ENCODE peak calls at places on chromosomes 5 and 9, in ten cellular contexts. Q is upper lobe of left lung; N is small intestine; L is suprapubic skin; R is adipocyte; G is mesendoderm; F is SJSA1; O is effector memory CD4-positive, alpha-beta T cell; S is H1; I is PC-9. H is an unnamed sample.
A peak's percentile ranks its signal among the peaks of the same experiment; 100 is the strongest.

GRCh38 chr5:130109152-130109551 is 204.9 kb downstream of the CHSY3 start:
- DNase-seq in Q (no peak), N (no peak), L (no peak), R (peak; percentile 80), G (peak; percentile 66), F (no peak), O (no peak), S (no peak), I (no peak), H (no peak)

GRCh38 chr5:68334550-68334880 is 119.0 kb downstream of the PIK3R1 start:
- DNase-seq in Q (no peak), N (no peak), L (no peak), R (no peak), G (no peak), F (no peak), O (no peak), S (no peak), I (no peak), H (no peak)

GRCh38 chr9:7403839-7404238 is 395.7 kb downstream of the DMAC1 start:
- DNase-seq in Q (no peak), N (no peak), L (no peak), R (no peak), G (no peak), F (no peak), O (no peak), S (no peak), I (no peak), H (no peak)

GRCh38 chr9:34714007-34714406 is 4.1 kb upstream of the CCL21 start:
- DNase-seq in Q (no peak), N (no peak), L (no peak), R (no peak), G (no peak), F (no peak), O (no peak), S (no peak), I (no peak), H (no peak)

GRCh38 chr5:115467631-115468030 is 76.9 kb downstream of the FEM1C start:
- DNase-seq in Q (no peak), N (no peak), L (no peak), R (no peak), G (no peak), F (no peak), O (no peak), S (no peak), I (no peak), H (no peak)

GRCh38 chr5:69129413-69129812 is 35.6 kb downstream of the SLC30A5 start:
- DNase-seq in Q (no peak), N (no peak), L (no peak), R (peak; percentile 74), G (no peak), F (no peak), O (no peak), S (no peak), I (no peak), H (no peak)

GRCh38 chr9:81317223-81317622 is 372.1 kb downstream of the TLE1 start:
- DNase-seq in Q (no peak), N (no peak), L (no peak), R (peak; percentile 6), G (no peak), F (no peak), O (no peak), S (no peak), I (no peak), H (no peak)

GRCh38 chr5:113574417-113574816 is 60.9 kb downstream of the YTHDC2 start:
- DNase-seq in Q (no peak), N (no peak), L (no peak), R (no peak), G (no peak), F (peak; percentile 64), O (no peak), S (no peak), I (no peak), H (no peak)

GRCh38 chr5:52177193-52177592 is 610.5 kb upstream of the ITGA1 start:
- DNase-seq in Q (no peak), N (no peak), L (no peak), R (no peak), G (no peak), F (no peak), O (no peak), S (no peak), I (no peak), H (no peak)

GRCh38 chr5:53114988-53115387 is 5.4 kb upstream of the MOCS2 start:
- DNase-seq in Q (no peak), N (no peak), L (no peak), R (peak; percentile 46), G (peak; percentile 22), F (no peak), O (no peak), S (no peak), I (no peak), H (no peak)

GRCh38 chr9:129109504-129109903 is 1.1 kb downstream of the CRAT start:
- DNase-seq in Q (no peak), N (peak; percentile 46), L (peak; percentile 86), R (peak; percentile 30), G (peak; percentile 41), F (no peak), O (no peak), S (no peak), I (no peak), H (peak; percentile 58)

GRCh38 chr5:143217065-143217803 is 186.3 kb downstream of the NR3C1 start:
- DNase-seq in Q (no peak), N (peak; percentile 72), L (no peak), R (peak; percentile 54), G (peak; percentile 23), F (no peak), O (no peak), S (no peak), I (no peak), H (peak; percentile 57)

GRCh38 chr9:125446581-125447094 is 185.0 kb downstream of the GAPVD1 start:
- DNase-seq in Q (no peak), N (no peak), L (no peak), R (no peak), G (peak; percentile 28), F (no peak), O (no peak), S (no peak), I (no peak), H (no peak)

GRCh38 chr9:6829027-6829426 is 71.3 kb downstream of the KDM4C start:
- DNase-seq in Q (no peak), N (no peak), L (no peak), R (no peak), G (peak; percentile 64), F (no peak), O (no peak), S (no peak), I (peak; percentile 63), H (no peak)

GRCh38 chr5:179780343-179780742 is 13.4 kb upstream of the LTC4S start:
- DNase-seq in Q (no peak), N (no peak), L (no peak), R (no peak), G (no peak), F (no peak), O (no peak), S (no peak), I (no peak), H (no peak)

GRCh38 chr9:20561542-20561941 is 60.8 kb downstream of the MLLT3 start:
- DNase-seq in Q (no peak), N (no peak), L (no peak), R (peak; percentile 45), G (no peak), F (no peak), O (no peak), S (no peak), I (no peak), H (no peak)

GRCh38 chr5:151319334-151319733 is 15.8 kb upstream of the SLC36A3 start:
- DNase-seq in Q (no peak), N (peak; percentile 8), L (no peak), R (peak; percentile 30), G (peak; percentile 59), F (peak; percentile 34), O (no peak), S (no peak), I (no peak), H (peak; percentile 45)

GRCh38 chr5:56319281-56320242 is 86.4 kb upstream of the ANKRD55 start:
- DNase-seq in Q (peak; percentile 37), N (no peak), L (peak; percentile 64), R (peak; percentile 15), G (no peak), F (peak; percentile 70), O (no peak), S (no peak), I (no peak), H (no peak)
- H3K27me3 ChIP-seq in Q (no peaks in the 10 kb centered on the region), N (no peaks in the 10 kb centered on the region), L (no peaks in the 10 kb centered on the region), R (no peaks in the 10 kb centered on the region), G (no peaks in the 10 kb centered on the region), F (no peaks in the 10 kb centered on the region), O (no peaks in the 10 kb centered on the region), S (no peaks in the 10 kb centered on the region), I (no peaks in the 10 kb centered on the region), H (no peaks in the 10 kb centered on the region)

GRCh38 chr5:119368238-119368630 is 12.4 kb downstream of the TNFAIP8 start:
- DNase-seq in Q (no peak), N (peak; percentile 32), L (no peak), R (no peak), G (no peak), F (no peak), O (peak; percentile 35), S (no peak), I (no peak), H (no peak)

GRCh38 chr5:119373449-119373858 is 17.6 kb downstream of the TNFAIP8 start:
- DNase-seq in Q (no peak), N (no peak), L (no peak), R (no peak), G (no peak), F (no peak), O (no peak), S (no peak), I (no peak), H (no peak)

GRCh38 chr5:119367502-119368237 is 11.9 kb downstream of the TNFAIP8 start:
- DNase-seq in Q (no peak), N (no peak), L (no peak), R (peak; percentile 36), G (no peak), F (no peak), O (no peak), S (no peak), I (no peak), H (no peak)

GRCh38 chr5:119366537-119366874 is 10.7 kb downstream of the TNFAIP8 start:
- DNase-seq in Q (no peak), N (no peak), L (no peak), R (no peak), G (no peak), F (no peak), O (peak; percentile 9), S (no peak), I (no peak), H (no peak)

GRCh38 chr5:119370521-119370920 is 14.7 kb downstream of the TNFAIP8 start:
- DNase-seq in Q (no peak), N (no peak), L (no peak), R (no peak), G (no peak), F (no peak), O (no peak), S (no peak), I (no peak), H (no peak)
- H3K4me1 ChIP-seq in Q (peaks cover 30% of the 10 kb centered on the region), N (no peaks in the 10 kb centered on the region), L (peaks cover 28% of the 10 kb centered on the region), R (peaks cover 49% of the 10 kb centered on the region), G (peaks cover 2% of the 10 kb centered on the region), F (peaks cover 10% of the 10 kb centered on the region), O (peaks cover 45% of the 10 kb centered on the region), S (peaks cover 7% of the 10 kb centered on the region), I (peaks cover 28% of the 10 kb centered on the region), H (no peaks in the 10 kb centered on the region)

GRCh38 chr5:74408150-74409043 is 232.1 kb downstream of the ENC1 start:
- DNase-seq in Q (no peak), N (peak; percentile 91), L (no peak), R (no peak), G (no peak), F (no peak), O (no peak), S (no peak), I (peak; percentile 97), H (peak; percentile 53)
- H3K4me3 ChIP-seq in Q (no peak overlapping the region), N (no peak overlapping the region), L (no peak overlapping the region), R (no peak overlapping the region), G (no peak overlapping the region), F (no peak overlapping the region), O (no peak overlapping the region), S (no peak overlapping the region), I (peak overlapping the region; percentile 33), H (no peak overlapping the region)

GRCh38 chr9:89465726-89466308 is 32.1 kb downstream of the SEMA4D start:
- DNase-seq in Q (no peak), N (no peak), L (no peak), R (no peak), G (no peak), F (no peak), O (no peak), S (no peak), I (no peak), H (no peak)
- H3K27me3 ChIP-seq in Q (no peaks in the 10 kb centered on the region), N (no peaks in the 10 kb centered on the region), L (no peaks in the 10 kb centered on the region), R (peaks cover 12% of the 10 kb centered on the region), G (no peaks in the 10 kb centered on the region), F (peaks cover 7% of the 10 kb centered on the region), O (no peaks in the 10 kb centered on the region), S (no peaks in the 10 kb centered on the region), I (no peaks in the 10 kb centered on the region), H (no peaks in the 10 kb centered on the region)

H was measured in Caco-2.